ENCODE peak calls at places on chromosomes 1 and 21, in seven cellular contexts. Q is lower leg skin, C is head of caudate nucleus, W is testis, U is DMS153, G is thyroid gland, I is cardiac fibroblast. L is an unnamed sample.

GRCh38 chr1:37442139-37442538 is 32.2 kb upstream of the ZC3H12A start:
- DNase-seq in W (no peak), U (no peak), Q (no peak), I (no peak), G (no peak), C (no peak), L (no peak)

GRCh38 chr1:201214461-201214860 is 23.8 kb downstream of the IGFN1 start:
- DNase-seq in W (no peak), U (no peak), G (no peak), I (no peak), C (no peak), Q (no peak), L (no peak)

GRCh38 chr1:211613108-211613947 is 34.4 kb upstream of the SLC30A1 start:
- DNase-seq in C (no peak), I (peak), U (no peak), W (peak), G (peak), Q (peak), L (peak)

GRCh38 chr1:99705385-99705784 is 59.5 kb downstream of the PALMD start:
- DNase-seq in W (no peak), I (no peak), Q (no peak), G (no peak), U (no peak), C (no peak), L (no peak)

GRCh38 chr21:43645987-43646386 is 13.3 kb downstream of the HSF2BP start:
- DNase-seq in W (no peak), C (no peak), Q (no peak), G (no peak), U (no peak), I (no peak), L (no peak)

GRCh38 chr1:77948841-77949424 is 29.9 kb downstream of the FUBP1 start:
- DNase-seq in I (peak), Q (no peak), W (peak), U (no peak), C (no peak), G (peak), L (no peak)

GRCh38 chr1:54978528-54979326 is 1.7 kb upstream of the TMEM61 start:
- DNase-seq in U (no peak), I (no peak), G (no peak), C (no peak), W (no peak), Q (no peak), L (no peak)

GRCh38 chr1:16032388-16033100 is 10.7 kb downstream of the CLCNKA start:
- DNase-seq in G (peak), I (peak), C (peak), W (peak), U (peak), Q (peak), L (peak)

GRCh38 chr1:30675761-30676160 is 47.6 kb downstream of the MATN1 start:
- DNase-seq in I (peak), W (no peak), U (no peak), Q (no peak), G (no peak), C (no peak), L (no peak)

L was measured in aorta.